ENCODE peak calls at places on chromosomes 1 and 21, in four cellular contexts. One of them, this sample, is unnamed.

GRCh38 chr21:36211660-36212512 is 55.3 kb downstream of the DOP1B start:
- DNase-seq in HTR-8/SVneo: peak; percentile 45
- DNase-seq in NCI-H1092: no peak
- DNase-seq in occipital lobe: no peak
- DNase-seq in this sample: no peak

GRCh38 chr1:215005656-215006335 is 76.7 kb upstream of the KCNK2 start:
- DNase-seq in HTR-8/SVneo: no peak
- DNase-seq in NCI-H1092: no peak
- DNase-seq in occipital lobe: no peak
- DNase-seq in this sample: no peak

GRCh38 chr1:208668991-208669390 is 424.8 kb upstream of the PLXNA2 start:
- DNase-seq in NCI-H1092: no peak
- DNase-seq in occipital lobe: no peak
- DNase-seq in HTR-8/SVneo: no peak
- DNase-seq in this sample: no peak

GRCh38 chr1:155169541-155169940 is 3.6 kb downstream of the KRTCAP2 start:
- DNase-seq in NCI-H1092: no peak
- DNase-seq in HTR-8/SVneo: no peak
- DNase-seq in occipital lobe: no peak
- DNase-seq in this sample: no peak

GRCh38 chr1:155540000-155540874 is 22.4 kb downstream of the ASH1L start:
- DNase-seq in NCI-H1092: no peak
- DNase-seq in HTR-8/SVneo: no peak
- DNase-seq in occipital lobe: no peak
- DNase-seq in this sample: no peak

GRCh38 chr1:3003039-3003940 is 18.0 kb upstream of the ACTRT2 start:
- DNase-seq in occipital lobe: no peak
- DNase-seq in HTR-8/SVneo: no peak
- DNase-seq in NCI-H1092: no peak
- DNase-seq in this sample: no peak

GRCh38 chr21:15895142-15896106 is 165.6 kb downstream of the USP25 start:
- DNase-seq in NCI-H1092: no peak
- DNase-seq in occipital lobe: no peak
- DNase-seq in HTR-8/SVneo: no peak
- DNase-seq in this sample: no peak

GRCh38 chr1:225999912-226000337 is 782 bp upstream of the SDE2 start:
- DNase-seq in occipital lobe: no peak
- DNase-seq in NCI-H1092: no peak
- DNase-seq in HTR-8/SVneo: no peak
- DNase-seq in this sample: no peak

GRCh38 chr1:220139966-220140365 is 46.0 kb downstream of the IARS2 start:
- DNase-seq in occipital lobe: no peak
- DNase-seq in NCI-H1092: no peak
- DNase-seq in HTR-8/SVneo: no peak
- DNase-seq in this sample: no peak

GRCh38 chr1:214551436-214552173 is at the start of gene PTPN14:
- DNase-seq in occipital lobe: peak; percentile 67
- DNase-seq in HTR-8/SVneo: peak; percentile 89
- DNase-seq in NCI-H1092: peak; percentile 23
- DNase-seq in this sample: peak; percentile 45

GRCh38 chr1:26391450-26391849 is 18.9 kb upstream of the ZNF683 start:
- DNase-seq in occipital lobe: no peak
- DNase-seq in HTR-8/SVneo: peak; percentile 54
- DNase-seq in NCI-H1092: peak; percentile 5
- DNase-seq in this sample: no peak

GRCh38 chr1:46643368-46643775 is 24.8 kb downstream of the ATPAF1 start:
- DNase-seq in occipital lobe: no peak
- DNase-seq in NCI-H1092: peak; percentile 87
- DNase-seq in HTR-8/SVneo: peak; percentile 54
- DNase-seq in this sample: peak; percentile 87

GRCh38 chr1:8285103-8285502 is 32.8 kb upstream of the SLC45A1 start:
- DNase-seq in HTR-8/SVneo: no peak
- DNase-seq in NCI-H1092: no peak
- DNase-seq in occipital lobe: no peak
- DNase-seq in this sample: peak; percentile 64

GRCh38 chr1:228697209-228698016 is 37.9 kb upstream of the RHOU start:
- DNase-seq in occipital lobe: peak; percentile 1
- DNase-seq in HTR-8/SVneo: no peak
- DNase-seq in NCI-H1092: peak; percentile 36
- DNase-seq in this sample: peak; percentile 36

GRCh38 chr1:34929497-34929852 is at the start of gene DLGAP3:
- DNase-seq in occipital lobe: no peak
- DNase-seq in NCI-H1092: peak; percentile 49
- DNase-seq in HTR-8/SVneo: no peak
- DNase-seq in this sample: peak; percentile 52